ENCODE peak calls at places on chromosomes 1 and 21, in eight cellular contexts. Y is neural progenitor cell; E is mesendoderm; L is CD8-positive, alpha-beta T cell; O is ovary; P is prostate gland; I is thoracic aorta; C is upper lobe of right lung. U is an unnamed sample.

GRCh38 chr1:178634445-178634844 is 90.6 kb upstream of the RALGPS2 start:
- DNase-seq in Y (no peak), E (peak; percentile 62), L (no peak), O (no peak), P (no peak), I (no peak), C (no peak), U (no peak)

GRCh38 chr1:184684285-184685077 is 70.2 kb downstream of the EDEM3 start:
- DNase-seq in Y (no peak), E (no peak), L (no peak), O (no peak), P (no peak), I (no peak), C (no peak), U (no peak)

GRCh38 chr1:182614796-182615451 is 10.7 kb upstream of the RGS16 start:
- DNase-seq in Y (peak; percentile 84), E (peak; percentile 97), L (peak; percentile 34), O (peak; percentile 83), P (peak; percentile 52), I (peak; percentile 58), C (peak; percentile 89), U (peak; percentile 82)

GRCh38 chr1:198657550-198658064 is 18.8 kb downstream of the PTPRC start:
- DNase-seq in Y (no peak), E (no peak), L (no peak), O (no peak), P (peak; percentile 37), I (no peak), C (no peak), U (no peak)

GRCh38 chr21:42461881-42462877 is 33.8 kb downstream of the RSPH1 start:
- DNase-seq in Y (no peak), E (peak; percentile 90), L (no peak), O (no peak), P (no peak), I (no peak), C (no peak), U (no peak)

GRCh38 chr21:35559128-35559831 is 501.0 kb downstream of the SETD4 start:
- DNase-seq in Y (no peak), E (no peak), L (no peak), O (no peak), P (no peak), I (no peak), C (no peak), U (no peak)

GRCh38 chr1:167207940-167208623 is 12.6 kb upstream of the POU2F1 start:
- DNase-seq in Y (no peak), E (peak; percentile 45), L (no peak), O (no peak), P (no peak), I (no peak), C (no peak), U (no peak)

GRCh38 chr1:210129759-210130158 is 102.8 kb upstream of the SERTAD4 start:
- DNase-seq in Y (no peak), E (no peak), L (no peak), O (no peak), P (no peak), I (no peak), C (no peak), U (no peak)

GRCh38 chr1:176603696-176604095 is 140.7 kb downstream of the PAPPA2 start:
- DNase-seq in Y (no peak), E (no peak), L (no peak), O (no peak), P (no peak), I (no peak), C (no peak), U (no peak)

GRCh38 chr1:204319462-204319861 is 40.3 kb downstream of the PLEKHA6 start:
- DNase-seq in Y (no peak), E (peak; percentile 71), L (no peak), O (no peak), P (no peak), I (no peak), C (no peak), U (no peak)

GRCh38 chr1:185045793-185046441 is 559 bp downstream of the RNF2 start:
- DNase-seq in Y (peak; percentile 80), E (peak; percentile 80), L (peak; percentile 19), O (no peak), P (peak; percentile 10), I (no peak), C (peak; percentile 67), U (peak; percentile 82)

GRCh38 chr1:231160851-231161710 is 777 bp upstream of the TRIM67 start:
- DNase-seq in Y (peak; percentile 40), E (no peak), L (no peak), O (peak; percentile 16), P (no peak), I (no peak), C (no peak), U (peak; percentile 67)

GRCh38 chr1:39394598-39394997 is 96.8 kb upstream of the BMP8A start:
- DNase-seq in Y (no peak), E (peak; percentile 91), L (peak; percentile 30), O (no peak), P (peak; percentile 17), I (no peak), C (no peak), U (no peak)

GRCh38 chr1:150152772-150153461 is 3.2 kb downstream of the PLEKHO1 start:
- DNase-seq in Y (no peak), E (peak; percentile 42), L (no peak), O (no peak), P (no peak), I (no peak), C (no peak), U (no peak)

GRCh38 chr1:184583837-184584236 is 170.8 kb downstream of the EDEM3 start:
- DNase-seq in Y (peak; percentile 29), E (peak; percentile 63), L (no peak), O (no peak), P (no peak), I (no peak), C (no peak), U (peak; percentile 41)

GRCh38 chr1:110976089-110976488 is 12.4 kb upstream of the LRIF1 start:
- DNase-seq in Y (no peak), E (no peak), L (no peak), O (no peak), P (no peak), I (no peak), C (no peak), U (no peak)

GRCh38 chr1:43300661-43301094 is at the start of gene TIE1:
- DNase-seq in Y (no peak), E (no peak), L (no peak), O (no peak), P (no peak), I (no peak), C (no peak), U (no peak)

GRCh38 chr1:33424205-33424604 is 6.7 kb downstream of the PHC2 start:
- DNase-seq in Y (peak; percentile 12), E (peak; percentile 56), L (no peak), O (no peak), P (no peak), I (no peak), C (no peak), U (peak; percentile 29)

GRCh38 chr1:54996869-54997710 is 1.6 kb upstream of the BSND start:
- DNase-seq in Y (peak; percentile 48), E (peak; percentile 45), L (no peak), O (no peak), P (no peak), I (no peak), C (no peak), U (peak; percentile 82)

GRCh38 chr21:42075686-42076471 is 4.8 kb downstream of the UMODL1 start:
- DNase-seq in Y (no peak), E (no peak), L (no peak), O (no peak), P (no peak), I (no peak), C (peak; percentile 60), U (no peak)

GRCh38 chr1:201782353-201782752 is 46.6 kb upstream of the IPO9 start:
- DNase-seq in Y (no peak), E (no peak), L (no peak), O (no peak), P (no peak), I (no peak), C (no peak), U (no peak)
- H3K36me3 ChIP-seq in Y (peaks cover 54% of the 10 kb centered on the region), E (no peaks in the 10 kb centered on the region), L (no peaks in the 10 kb centered on the region), O (no peaks in the 10 kb centered on the region), P (no peaks in the 10 kb centered on the region), I (peaks cover 53% of the 10 kb centered on the region), C (peaks cover 49% of the 10 kb centered on the region), U (peaks cover 9% of the 10 kb centered on the region)

DNA sequence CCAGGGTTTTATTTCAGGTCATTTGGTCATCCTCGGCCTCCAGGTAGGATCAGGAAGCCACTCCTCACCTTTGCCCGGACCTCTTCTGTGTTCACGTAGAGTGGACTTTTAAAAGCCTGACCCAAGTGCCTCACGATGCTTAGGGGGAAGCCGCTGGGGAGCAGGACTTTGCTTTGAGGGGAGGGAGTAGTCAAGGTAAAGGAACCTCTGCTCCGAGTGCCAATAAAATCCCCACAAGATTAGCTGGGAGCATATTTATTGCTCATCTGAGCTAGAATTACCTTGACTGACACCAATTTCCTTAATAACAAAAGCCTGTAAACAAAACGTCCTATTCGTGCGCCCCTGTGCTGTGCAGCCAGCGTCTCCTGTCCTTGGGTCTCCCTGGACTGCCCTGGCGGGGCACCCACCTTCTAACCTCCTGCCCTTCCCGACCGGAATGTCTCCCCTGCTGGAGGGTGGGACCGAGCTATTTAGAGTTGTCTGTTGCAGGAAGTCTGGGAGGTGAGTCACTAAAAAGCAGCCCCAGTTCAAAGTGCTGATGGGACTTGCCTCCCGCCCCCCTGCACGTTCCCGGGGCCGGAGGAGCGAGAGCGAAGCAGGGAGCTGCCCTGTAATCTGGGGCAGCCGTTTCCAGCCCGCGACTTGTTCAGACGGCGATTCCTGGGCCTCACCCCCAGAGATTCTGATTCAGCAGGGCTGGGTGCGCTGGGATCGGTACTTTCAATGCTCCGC is 818 bp upstream of the DHRS3 start:
- DNase-seq in Y (peak; percentile 79), E (peak; percentile 97), L (peak; percentile 69), O (peak; percentile 75), P (peak; percentile 83), I (no peak), C (peak; percentile 85), U (peak; percentile 88)
- H3K4me3 ChIP-seq in Y (peak overlapping the region; percentile 94), E (peak overlapping the region; percentile 76), L (peak overlapping the region; percentile 90), O (peak overlapping the region; percentile 80), P (peak overlapping the region; percentile 93), I (peak overlapping the region; percentile 90), C (peak overlapping the region; percentile 85), U (peak overlapping the region; percentile 58)

DNA sequence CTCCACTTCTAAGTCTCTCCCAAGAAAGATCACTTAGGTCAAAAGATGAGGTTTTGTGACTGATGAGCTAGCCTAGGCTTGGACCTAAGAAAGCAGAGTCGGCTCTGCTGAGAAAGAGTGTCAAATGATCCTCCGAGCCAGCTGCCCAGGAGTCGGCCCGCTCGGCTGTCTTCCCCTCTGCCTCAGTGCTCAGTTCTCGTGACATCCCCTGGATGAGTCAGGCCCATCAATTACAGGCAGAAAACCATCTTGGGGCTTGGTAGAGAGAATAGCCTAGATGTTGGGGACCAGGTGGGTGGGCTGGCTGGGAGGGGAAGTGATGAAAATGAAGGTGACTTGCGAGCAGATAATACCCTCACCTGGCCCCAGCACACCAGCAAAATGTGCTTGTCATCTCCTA is 60.5 kb downstream of the SLC66A1 start:
- DNase-seq in Y (no peak), E (no peak), L (no peak), O (no peak), P (no peak), I (no peak), C (no peak), U (no peak)
- H3K36me3 ChIP-seq in Y (peaks cover 5% of the 10 kb centered on the region), E (no peaks in the 10 kb centered on the region), L (peaks cover 42% of the 10 kb centered on the region), O (no peaks in the 10 kb centered on the region), P (no peaks in the 10 kb centered on the region), I (peaks cover 30% of the 10 kb centered on the region), C (peaks cover 50% of the 10 kb centered on the region), U (peaks cover 9% of the 10 kb centered on the region)

DNA sequence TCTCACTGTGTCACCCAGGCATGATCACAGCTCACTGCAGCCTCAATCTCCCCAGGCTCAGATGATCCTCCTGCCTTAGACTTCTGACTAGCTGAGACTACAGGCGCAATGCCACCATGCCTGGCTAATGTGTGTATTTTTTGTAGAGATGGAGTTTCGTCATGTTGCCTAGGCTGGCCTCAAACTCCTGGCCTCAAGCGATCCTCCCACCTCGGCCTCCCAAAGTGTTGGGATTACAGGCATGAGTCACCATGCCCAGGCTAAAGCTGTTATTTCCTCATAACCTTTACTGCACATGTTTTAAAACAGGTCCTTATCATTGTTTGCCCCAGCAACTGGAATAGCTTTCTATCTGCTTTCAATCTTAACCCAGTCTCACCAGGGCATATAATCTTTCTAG is 2.9 kb downstream of the SARS1 start:
- DNase-seq in Y (no peak), E (no peak), L (no peak), O (no peak), P (no peak), I (no peak), C (no peak), U (no peak)
- H3K4me3 ChIP-seq in Y (no peak overlapping the region), E (no peak overlapping the region), L (no peak overlapping the region), O (no peak overlapping the region), P (no peak overlapping the region), I (no peak overlapping the region), C (no peak overlapping the region), U (no peak overlapping the region)